ENCODE peak calls at places on chromosome 9, in eight cellular contexts. Q, Y, K, H, I, W, P and S are unnamed samples.
A peak's percentile ranks its signal among the peaks of the same experiment; 100 is the strongest.

GRCh38 chr9:121607434-121608248 is 43.8 kb upstream of the DAB2IP start:
- DNase-seq in I (no peak), H (peak; percentile 23), W (no peak), Y (no peak), P (no peak), K (no peak), Q (peak; percentile 34), S (no peak)

GRCh38 chr9:85723220-85723619 is 18.5 kb downstream of the AGTPBP1 start:
- DNase-seq in Q (no peak), Y (no peak), I (no peak), H (no peak), P (no peak), W (peak; percentile 23), K (no peak), S (no peak)

GRCh38 chr9:113507256-113507655 is 43.7 kb downstream of the RGS3 start:
- DNase-seq in P (no peak), Y (no peak), Q (no peak), H (no peak), I (no peak), K (no peak), W (no peak), S (no peak)

GRCh38 chr9:71587576-71588362 is 180.5 kb downstream of the CEMIP2 start:
- DNase-seq in Y (no peak), H (no peak), P (no peak), Q (peak; percentile 7), W (no peak), I (no peak), K (no peak), S (no peak)

GRCh38 chr9:84667571-84668203 is 1.8 kb upstream of the NTRK2 start:
- DNase-seq in P (no peak), Y (no peak), K (no peak), I (peak; percentile 72), H (peak; percentile 37), Q (peak; percentile 57), W (peak; percentile 29), S (peak; percentile 51)

GRCh38 chr9:133641861-133642595 is 5.9 kb downstream of the DBH start:
- DNase-seq in Q (no peak), I (no peak), P (no peak), K (no peak), Y (no peak), H (no peak), W (no peak), S (no peak)

GRCh38 chr9:93250185-93250584 is 66.2 kb downstream of the WNK2 start:
- DNase-seq in Y (no peak), I (no peak), Q (no peak), K (no peak), P (no peak), H (no peak), W (no peak), S (no peak)

GRCh38 chr9:87909310-87910041 is 8.3 kb upstream of the SPATA31C1 start:
- DNase-seq in Y (no peak), P (no peak), I (no peak), Q (no peak), W (no peak), K (no peak), H (peak; percentile 96), S (no peak)

GRCh38 chr9:86684148-86684547 is 263.2 kb downstream of the GAS1 start:
- DNase-seq in Y (no peak), K (no peak), H (no peak), P (peak; percentile 33), Q (no peak), I (no peak), W (no peak), S (no peak)

GRCh38 chr9:73143606-73144328 is 7.9 kb upstream of the ANXA1 start:
- DNase-seq in P (peak; percentile 43), Q (peak; percentile 56), H (no peak), I (no peak), Y (no peak), W (no peak), K (no peak), S (no peak)

GRCh38 chr9:22529426-22530199 is 83.0 kb downstream of the DMRTA1 start:
- DNase-seq in W (no peak), H (no peak), K (no peak), Q (no peak), I (no peak), P (no peak), Y (no peak), S (no peak)

GRCh38 chr9:72721086-72721485 is 199.7 kb downstream of the TMC1 start:
- DNase-seq in K (no peak), I (no peak), W (no peak), Y (no peak), H (no peak), Q (no peak), P (no peak), S (no peak)

GRCh38 chr9:126148994-126149393 is 177.6 kb upstream of the MVB12B start:
- DNase-seq in Y (no peak), W (no peak), I (no peak), Q (no peak), H (no peak), P (no peak), K (peak; percentile 66), S (no peak)

GRCh38 chr9:38246833-38247232 is 145.7 kb upstream of the ALDH1B1 start:
- DNase-seq in I (no peak), P (no peak), H (no peak), Q (no peak), K (no peak), Y (no peak), W (no peak), S (no peak)

GRCh38 chr9:114424126-114424525 is 36.3 kb upstream of the AKNA start:
- DNase-seq in W (no peak), Y (no peak), K (no peak), Q (no peak), P (no peak), H (no peak), I (no peak), S (no peak)

GRCh38 chr9:21661626-21662025 is 140.8 kb upstream of the MTAP start:
- DNase-seq in W (no peak), Y (no peak), Q (peak; percentile 19), H (no peak), I (no peak), K (no peak), P (no peak), S (no peak)

GRCh38 chr9:84953797-84954695 is 284.5 kb downstream of the NTRK2 start:
- DNase-seq in I (peak; percentile 83), Q (peak; percentile 34), H (peak; percentile 81), Y (peak; percentile 83), K (no peak), W (peak; percentile 89), P (no peak), S (peak; percentile 80)

GRCh38 chr9:110058304-110058953 is 149.5 kb downstream of the C9orf152 start:
- DNase-seq in H (peak; percentile 25), K (no peak), I (peak; percentile 38), Y (no peak), P (no peak), Q (peak; percentile 39), W (peak; percentile 61), S (peak; percentile 51)

GRCh38 chr9:20791682-20792081 is 107.6 kb downstream of the FOCAD start:
- DNase-seq in H (no peak), P (no peak), K (no peak), Y (no peak), Q (no peak), I (no peak), W (no peak), S (no peak)

GRCh38 chr9:21565137-21565536 is 83.0 kb upstream of the IFNE start:
- DNase-seq in Q (no peak), P (no peak), K (no peak), Y (no peak), W (no peak), I (no peak), H (no peak), S (no peak)

GRCh38 chr9:36897476-36897875 is 136.6 kb downstream of the PAX5 start:
- DNase-seq in K (no peak), Y (no peak), Q (no peak), I (no peak), W (no peak), P (no peak), H (no peak), S (no peak)

DNA sequence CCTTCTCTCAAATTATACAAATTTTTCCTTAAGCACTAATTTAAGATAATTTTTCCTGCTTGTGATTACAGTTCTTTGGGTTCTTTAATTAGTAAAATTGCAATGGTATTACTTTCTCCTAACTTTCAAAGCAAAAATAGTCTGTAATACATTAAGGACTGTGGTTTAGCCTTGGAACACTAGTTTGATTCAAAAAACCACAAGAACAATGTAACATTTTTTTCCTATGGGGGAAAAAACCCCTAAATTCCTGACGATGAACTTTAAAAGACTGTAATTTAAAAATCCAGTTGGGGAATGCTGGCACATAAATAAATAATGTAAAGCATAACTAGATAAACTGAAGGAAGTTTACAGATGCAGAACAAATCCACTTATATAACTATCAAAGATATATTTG is 65.3 kb downstream of the CDC14B start:
- DNase-seq in Q (no peak), K (no peak), H (no peak), P (no peak), I (no peak), W (no peak), Y (no peak), S (no peak)
- TF ChIP-seq CTCF in Q (no peak), K (no peak), H (no peak), P (no peak), I (no peak), W (no peak), Y (no peak), S (no peak)

DNA sequence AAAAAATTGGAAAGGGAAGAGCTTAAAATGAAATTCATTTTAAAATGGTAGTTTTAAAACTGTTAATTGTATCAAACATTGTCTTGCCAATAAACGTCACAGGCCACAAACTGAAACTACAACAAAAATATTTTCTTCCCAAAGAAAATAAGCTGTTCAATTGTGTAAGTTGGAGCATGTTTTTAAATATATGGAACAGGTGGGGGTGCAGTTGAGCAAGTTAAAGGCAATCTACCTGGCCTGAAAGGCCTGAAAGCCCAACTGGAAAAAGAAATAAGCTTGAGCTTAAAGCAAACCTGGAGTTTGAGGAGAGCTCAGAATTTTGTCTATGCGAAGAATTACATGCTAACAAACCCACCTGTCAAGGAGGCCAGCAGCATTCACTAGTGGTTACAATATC is 439.5 kb downstream of the ACTL7B start:
- DNase-seq in I (no peak), H (no peak), Y (no peak), P (no peak), Q (no peak), K (no peak), W (no peak), S (no peak)
- TF ChIP-seq CTCF in I (no peak), H (no peak), Y (no peak), P (no peak), Q (peak; percentile 38), K (no peak), W (no peak), S (no peak)

GRCh38 chr9:129887210-129888084 is 52.2 kb downstream of the USP20 start:
- DNase-seq in Y (peak; percentile 54), Q (peak; percentile 73), P (no peak), I (peak; percentile 72), W (no peak), K (no peak), H (no peak), S (no peak)
- TF ChIP-seq CTCF in Y (no peak), Q (peak; percentile 66), P (peak; percentile 57), I (peak; percentile 51), W (no peak), K (no peak), H (no peak), S (peak; percentile 0)

DNA sequence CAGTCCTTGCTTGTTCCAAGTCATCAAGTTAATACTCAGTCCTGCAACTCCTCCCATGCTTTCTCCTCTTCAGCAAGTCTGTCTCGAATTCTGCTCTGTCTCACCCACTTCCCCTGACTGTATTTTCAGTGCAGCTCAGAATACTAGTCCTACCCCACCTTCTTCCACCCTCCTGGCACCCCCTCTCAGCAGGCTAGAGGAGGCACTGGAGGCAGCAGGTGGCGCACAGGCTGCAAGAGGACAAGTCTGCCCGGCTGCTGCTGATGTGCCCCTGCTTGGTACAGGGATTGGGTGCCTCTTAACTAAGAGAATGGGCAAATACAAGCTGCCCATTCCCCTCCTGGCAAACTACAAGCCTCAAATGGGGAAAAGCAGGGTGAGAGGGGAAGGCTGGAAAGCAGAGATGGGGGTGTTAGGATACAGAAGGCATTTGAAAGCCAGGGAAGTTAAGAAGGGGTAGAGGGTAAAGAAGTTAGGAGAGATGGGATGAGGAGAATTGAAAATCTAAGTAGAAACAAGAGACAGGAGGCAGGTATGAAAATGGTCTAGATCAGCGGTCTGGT is 5.0 kb downstream of the TLN1 start:
- DNase-seq in Y (peak; percentile 59), K (no peak), I (no peak), H (no peak), W (no peak), P (no peak), Q (peak; percentile 40), S (peak; percentile 39)
- TF ChIP-seq CTCF in Y (peak; percentile 31), K (peak; percentile 32), I (no peak), H (no peak), W (no peak), P (peak; percentile 21), Q (peak; percentile 20), S (peak; percentile 16)